ENCODE peak calls at places on chromosomes 4 and X, in four cellular contexts. W is HEK293T, Q is Daoy, J is dorsolateral prefrontal cortex. O is an unnamed sample.

GRCh38 chrX:56745019-56745418 is 16.0 kb downstream of the NBDY start:
- DNase-seq in W (no peak), Q (peak), J (no peak), O (no peak)

GRCh38 chr4:153023692-153024394 is 87.7 kb downstream of the FHDC1 start:
- DNase-seq in W (no peak), Q (no peak), J (no peak), O (no peak)

GRCh38 chrX:69746051-69746450 is 130.1 kb downstream of the EDA start:
- DNase-seq in W (no peak), Q (no peak), J (no peak), O (no peak)

GRCh38 chr4:38152721-38153412 is 192.7 kb downstream of the PTTG2 start:
- DNase-seq in W (no peak), Q (no peak), J (no peak), O (no peak)

GRCh38 chr4:47031011-47031678 is at the start of gene GABRB1:
- DNase-seq in W (peak), Q (peak), J (peak), O (peak)

GRCh38 chrX:136055651-136056221 is 70.5 kb downstream of the SLC9A6 start:
- DNase-seq in W (no peak), Q (peak), J (no peak), O (no peak)

GRCh38 chrX:23752740-23753435 is 9.8 kb upstream of the ACOT9 start:
- DNase-seq in W (no peak), Q (peak), J (no peak), O (no peak)

GRCh38 chr4:92234393-92235176 is 69.2 kb upstream of the GRID2 start:
- DNase-seq in W (no peak), Q (peak), J (no peak), O (no peak)

GRCh38 chr4:126238010-126238409 is 923.3 kb downstream of the FAT4 start:
- DNase-seq in W (no peak), Q (no peak), J (no peak), O (no peak)

GRCh38 chr4:77073981-77074865 is 1.6 kb downstream of the CCNI start:
- DNase-seq in W (no peak), Q (no peak), J (no peak), O (no peak)

GRCh38 chrX:20244936-20245335 is 21.8 kb downstream of the RPS6KA3 start:
- DNase-seq in W (no peak), Q (no peak), J (no peak), O (no peak)

GRCh38 chrX:153438522-153438921 is 7.3 kb downstream of the TREX2 start:
- DNase-seq in W (peak), Q (peak), J (no peak), O (no peak)

GRCh38 chrX:93985621-93986020 is 311.6 kb downstream of the FAM133A start:
- DNase-seq in W (no peak), Q (no peak), J (no peak), O (no peak)

GRCh38 chr4:43394976-43395375 is 502.5 kb downstream of the GRXCR1 start:
- DNase-seq in W (no peak), Q (no peak), J (no peak), O (no peak)

GRCh38 chr4:139956436-139957107 is 197.4 kb downstream of the MAML3 start:
- DNase-seq in W (no peak), Q (no peak), J (peak), O (no peak)

GRCh38 chr4:164659765-164660164 is 94.2 kb upstream of the SMIM31 start:
- DNase-seq in W (no peak), Q (no peak), J (no peak), O (no peak)

GRCh38 chr4:44186850-44187246 is 261.8 kb downstream of the KCTD8 start:
- DNase-seq in W (no peak), Q (no peak), J (no peak), O (no peak)

O was measured in endothelial cell.